ENCODE peak calls at places on chromosomes 4 and X, in five cellular contexts. One of them, this sample, is unnamed.

GRCh38 chr4:71231073-71231752 is 107.6 kb upstream of the SLC4A4 start:
- DNase-seq in body of pancreas: peak
- DNase-seq in Caco-2: no peak
- DNase-seq in astrocyte of the spinal cord: peak
- DNase-seq in neuronal stem cell: no peak
- DNase-seq in this sample: no peak

GRCh38 chr4:44861756-44862155 is 135.4 kb upstream of the GNPDA2 start:
- DNase-seq in body of pancreas: no peak
- DNase-seq in Caco-2: no peak
- DNase-seq in astrocyte of the spinal cord: no peak
- DNase-seq in neuronal stem cell: no peak
- DNase-seq in this sample: no peak

GRCh38 chr4:11546391-11547160 is 117.9 kb upstream of the HS3ST1 start:
- DNase-seq in body of pancreas: no peak
- DNase-seq in Caco-2: no peak
- DNase-seq in astrocyte of the spinal cord: no peak
- DNase-seq in neuronal stem cell: no peak
- DNase-seq in this sample: no peak

GRCh38 chr4:21046121-21046520 is 345.9 kb downstream of the PACRGL start:
- DNase-seq in body of pancreas: no peak
- DNase-seq in Caco-2: no peak
- DNase-seq in astrocyte of the spinal cord: peak
- DNase-seq in neuronal stem cell: no peak
- DNase-seq in this sample: no peak

GRCh38 chr4:112518675-112519074 is 2.7 kb upstream of the NEUROG2 start:
- DNase-seq in body of pancreas: no peak
- DNase-seq in Caco-2: no peak
- DNase-seq in astrocyte of the spinal cord: no peak
- DNase-seq in neuronal stem cell: no peak
- DNase-seq in this sample: no peak

GRCh38 chr4:71133491-71133890 is 140.0 kb downstream of the DCK start:
- DNase-seq in body of pancreas: no peak
- DNase-seq in Caco-2: no peak
- DNase-seq in astrocyte of the spinal cord: no peak
- DNase-seq in neuronal stem cell: no peak
- DNase-seq in this sample: no peak

GRCh38 chr4:100008048-100008447 is 58.0 kb upstream of the H2AZ1 start:
- DNase-seq in body of pancreas: no peak
- DNase-seq in Caco-2: no peak
- DNase-seq in astrocyte of the spinal cord: peak
- DNase-seq in neuronal stem cell: no peak
- DNase-seq in this sample: no peak

GRCh38 chr4:158209825-158210807 is at the start of gene TMEM144:
- DNase-seq in body of pancreas: peak
- DNase-seq in Caco-2: peak
- DNase-seq in astrocyte of the spinal cord: peak
- DNase-seq in neuronal stem cell: peak
- DNase-seq in this sample: peak

GRCh38 chrX:154098551-154098950 is 1.0 kb upstream of the MECP2 start:
- DNase-seq in body of pancreas: peak
- DNase-seq in Caco-2: no peak
- DNase-seq in astrocyte of the spinal cord: no peak
- DNase-seq in neuronal stem cell: no peak
- DNase-seq in this sample: no peak

GRCh38 chrX:70508296-70508911 is 63.8 kb downstream of the DLG3 start:
- DNase-seq in body of pancreas: no peak
- DNase-seq in Caco-2: no peak
- DNase-seq in astrocyte of the spinal cord: no peak
- DNase-seq in neuronal stem cell: no peak
- DNase-seq in this sample: no peak

GRCh38 chrX:9525511-9526248 is 60.8 kb downstream of the TBL1X start:
- DNase-seq in body of pancreas: no peak
- DNase-seq in Caco-2: no peak
- DNase-seq in astrocyte of the spinal cord: peak
- DNase-seq in neuronal stem cell: no peak
- DNase-seq in this sample: no peak

GRCh38 chr4:127604949-127605709 is 27.6 kb upstream of the INTU start:
- DNase-seq in body of pancreas: no peak
- DNase-seq in Caco-2: no peak
- DNase-seq in astrocyte of the spinal cord: peak
- DNase-seq in neuronal stem cell: peak
- DNase-seq in this sample: no peak

GRCh38 chr4:149113804-149114430 is 671.7 kb upstream of the NR3C2 start:
- DNase-seq in body of pancreas: no peak
- DNase-seq in Caco-2: no peak
- DNase-seq in astrocyte of the spinal cord: peak
- DNase-seq in neuronal stem cell: no peak
- DNase-seq in this sample: peak

GRCh38 chrX:114581528-114582263 is 2.2 kb upstream of the HTR2C start:
- DNase-seq in body of pancreas: no peak
- DNase-seq in Caco-2: no peak
- DNase-seq in astrocyte of the spinal cord: no peak
- DNase-seq in neuronal stem cell: peak
- DNase-seq in this sample: no peak
- H3K4me3 ChIP-seq in body of pancreas: no peak
- H3K4me3 ChIP-seq in Caco-2: no peak
- H3K4me3 ChIP-seq in astrocyte of the spinal cord: no peak
- H3K4me3 ChIP-seq in neuronal stem cell: no peak
- H3K4me3 ChIP-seq in this sample: no peak

GRCh38 chr4:23934223-23934622 is 44.4 kb upstream of the PPARGC1A start:
- DNase-seq in body of pancreas: no peak
- DNase-seq in Caco-2: no peak
- DNase-seq in astrocyte of the spinal cord: no peak
- DNase-seq in neuronal stem cell: no peak
- DNase-seq in this sample: no peak
- H3K4me3 ChIP-seq in body of pancreas: no peak
- H3K4me3 ChIP-seq in Caco-2: no peak
- H3K4me3 ChIP-seq in astrocyte of the spinal cord: no peak
- H3K4me3 ChIP-seq in neuronal stem cell: no peak
- H3K4me3 ChIP-seq in this sample: no peak

GRCh38 chrX:78321809-78322208 is 5.6 kb downstream of the CYSLTR1 start:
- DNase-seq in body of pancreas: peak
- DNase-seq in Caco-2: no peak
- DNase-seq in astrocyte of the spinal cord: no peak
- DNase-seq in neuronal stem cell: no peak
- DNase-seq in this sample: no peak
- H3K4me3 ChIP-seq in body of pancreas: no peak
- H3K4me3 ChIP-seq in Caco-2: no peak
- H3K4me3 ChIP-seq in astrocyte of the spinal cord: no peak
- H3K4me3 ChIP-seq in neuronal stem cell: no peak
- H3K4me3 ChIP-seq in this sample: no peak

GRCh38 chr4:178090640-178091411 is 648.6 kb upstream of the AGA start:
- DNase-seq in body of pancreas: no peak
- DNase-seq in Caco-2: no peak
- DNase-seq in astrocyte of the spinal cord: no peak
- DNase-seq in neuronal stem cell: no peak
- DNase-seq in this sample: no peak
- H3K4me3 ChIP-seq in body of pancreas: no peak
- H3K4me3 ChIP-seq in Caco-2: no peak
- H3K4me3 ChIP-seq in astrocyte of the spinal cord: no peak
- H3K4me3 ChIP-seq in neuronal stem cell: no peak
- H3K4me3 ChIP-seq in this sample: no peak

GRCh38 chrX:53071064-53071463 is 11.1 kb upstream of the TSPYL2 start:
- DNase-seq in body of pancreas: no peak
- DNase-seq in Caco-2: no peak
- DNase-seq in astrocyte of the spinal cord: no peak
- DNase-seq in neuronal stem cell: no peak
- DNase-seq in this sample: no peak
- H3K4me3 ChIP-seq in body of pancreas: no peak
- H3K4me3 ChIP-seq in Caco-2: no peak
- H3K4me3 ChIP-seq in astrocyte of the spinal cord: no peak
- H3K4me3 ChIP-seq in neuronal stem cell: no peak
- H3K4me3 ChIP-seq in this sample: no peak

DNA sequence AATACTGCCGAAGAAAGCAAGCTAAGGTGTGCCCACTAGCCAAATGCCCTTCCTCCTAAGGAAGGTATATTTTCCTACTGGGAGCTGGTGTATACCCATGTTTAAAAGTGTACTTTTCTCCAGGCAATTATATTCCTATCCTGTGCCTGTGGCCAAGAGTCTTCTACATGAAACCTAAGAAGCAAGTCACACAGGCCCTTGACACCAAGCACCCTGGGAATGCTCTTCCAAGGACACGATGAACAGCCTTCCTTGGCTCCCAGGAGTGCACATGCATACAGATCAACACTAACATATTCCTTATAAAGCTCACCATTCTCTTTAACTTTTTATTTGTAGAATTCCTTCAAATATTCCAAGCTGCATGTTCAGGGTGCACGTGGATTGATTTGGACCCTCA is 17.3 kb upstream of the ARHGAP6 start:
- DNase-seq in body of pancreas: no peak
- DNase-seq in Caco-2: no peak
- DNase-seq in astrocyte of the spinal cord: no peak
- DNase-seq in neuronal stem cell: no peak
- DNase-seq in this sample: no peak
- H3K4me3 ChIP-seq in body of pancreas: no peak
- H3K4me3 ChIP-seq in Caco-2: no peak
- H3K4me3 ChIP-seq in astrocyte of the spinal cord: no peak
- H3K4me3 ChIP-seq in neuronal stem cell: no peak
- H3K4me3 ChIP-seq in this sample: no peak

GRCh38 chr4:665381-665750 is 8.7 kb downstream of the ATP5ME start:
- DNase-seq in body of pancreas: no peak
- DNase-seq in Caco-2: no peak
- DNase-seq in astrocyte of the spinal cord: no peak
- DNase-seq in neuronal stem cell: no peak
- DNase-seq in this sample: no peak

GRCh38 chr4:661856-662761 is 12.0 kb downstream of the ATP5ME start:
- DNase-seq in body of pancreas: no peak
- DNase-seq in Caco-2: no peak
- DNase-seq in astrocyte of the spinal cord: no peak
- DNase-seq in neuronal stem cell: no peak
- DNase-seq in this sample: no peak

GRCh38 chr4:663046-663437 is 11.0 kb downstream of the ATP5ME start:
- DNase-seq in body of pancreas: no peak
- DNase-seq in Caco-2: no peak
- DNase-seq in astrocyte of the spinal cord: no peak
- DNase-seq in neuronal stem cell: no peak
- DNase-seq in this sample: no peak

GRCh38 chr4:664713-665231 is 9.3 kb downstream of the ATP5ME start:
- DNase-seq in body of pancreas: no peak
- DNase-seq in Caco-2: no peak
- DNase-seq in astrocyte of the spinal cord: no peak
- DNase-seq in neuronal stem cell: no peak
- DNase-seq in this sample: no peak

GRCh38 chr4:663438-664428 is 10.3 kb downstream of the ATP5ME start:
- DNase-seq in body of pancreas: peak
- DNase-seq in Caco-2: no peak
- DNase-seq in astrocyte of the spinal cord: no peak
- DNase-seq in neuronal stem cell: no peak
- DNase-seq in this sample: no peak
- H3K4me3 ChIP-seq in body of pancreas: peak
- H3K4me3 ChIP-seq in Caco-2: no peak
- H3K4me3 ChIP-seq in astrocyte of the spinal cord: peak
- H3K4me3 ChIP-seq in neuronal stem cell: peak
- H3K4me3 ChIP-seq in this sample: peak

DNA sequence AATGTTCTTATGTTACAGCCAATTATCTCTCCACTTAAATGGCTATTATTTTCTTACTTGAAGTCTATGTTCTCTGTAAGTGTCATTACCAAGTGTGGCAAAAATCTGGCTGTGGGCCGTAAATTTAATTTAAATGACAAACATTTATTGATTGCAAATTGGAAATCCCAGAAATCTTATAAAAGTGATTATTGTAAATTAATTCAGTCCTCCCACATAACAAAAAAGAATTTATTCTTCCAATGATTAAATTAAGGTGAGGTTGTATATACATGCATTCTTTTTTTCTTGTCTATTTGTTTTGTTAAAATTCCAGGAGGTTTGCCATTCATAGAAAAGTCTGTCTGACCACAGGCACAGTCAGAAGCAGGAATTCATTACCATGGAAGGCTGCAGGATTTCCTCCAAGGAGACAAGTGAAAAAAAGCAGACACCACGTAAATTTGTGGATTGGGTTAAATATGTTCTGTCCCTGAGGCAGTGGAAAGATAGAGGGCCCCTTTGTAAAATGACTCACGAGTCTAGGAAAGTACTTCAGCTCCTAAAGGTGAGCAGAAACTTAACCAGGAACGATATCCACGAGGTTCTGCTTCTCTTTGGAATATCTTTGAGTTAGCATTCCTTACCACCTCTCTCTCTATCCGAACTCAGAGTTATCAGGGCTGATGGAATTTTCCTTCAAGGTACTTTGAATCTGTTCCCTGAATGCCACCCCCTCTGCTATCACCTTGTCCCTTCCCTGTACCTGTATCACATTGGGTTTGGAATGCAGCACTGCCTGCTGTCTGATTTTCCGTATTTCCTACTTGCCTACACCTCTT is 10.7 kb downstream of the PPARGC1A start:
- DNase-seq in body of pancreas: no peak
- DNase-seq in Caco-2: no peak
- DNase-seq in astrocyte of the spinal cord: peak
- DNase-seq in neuronal stem cell: no peak
- DNase-seq in this sample: no peak
- H3K4me3 ChIP-seq in body of pancreas: no peak
- H3K4me3 ChIP-seq in Caco-2: no peak
- H3K4me3 ChIP-seq in astrocyte of the spinal cord: no peak
- H3K4me3 ChIP-seq in neuronal stem cell: no peak
- H3K4me3 ChIP-seq in this sample: no peak

GRCh38 chrX:2693123-2693438 is 2.0 kb downstream of the CD99 start:
- DNase-seq in body of pancreas: no peak
- DNase-seq in Caco-2: no peak
- DNase-seq in astrocyte of the spinal cord: no peak
- DNase-seq in neuronal stem cell: no peak
- DNase-seq in this sample: no peak
- H3K4me3 ChIP-seq in body of pancreas: no peak
- H3K4me3 ChIP-seq in Caco-2: peak
- H3K4me3 ChIP-seq in astrocyte of the spinal cord: peak
- H3K4me3 ChIP-seq in neuronal stem cell: no peak
- H3K4me3 ChIP-seq in this sample: no peak

This sample was measured in kidney epithelial cell.